ENCODE peak calls at places on chromosomes 5 and 9, in seven cellular contexts. One of them, this sample, is unnamed.

GRCh38 chr5:107118184-107118902 is 552.4 kb downstream of the EFNA5 start:
- DNase-seq in A549: no peak
- DNase-seq in ovary: no peak
- DNase-seq in transverse colon: no peak
- DNase-seq in sigmoid colon: no peak
- DNase-seq in stomach: no peak
- DNase-seq in tibial nerve: no peak
- DNase-seq in this sample: no peak

GRCh38 chr9:114450833-114451706 is 54.2 kb downstream of the WHRN start:
- DNase-seq in sigmoid colon: no peak
- DNase-seq in stomach: no peak
- DNase-seq in ovary: no peak
- DNase-seq in A549: no peak
- DNase-seq in tibial nerve: no peak
- DNase-seq in transverse colon: no peak
- DNase-seq in this sample: no peak

GRCh38 chr5:39892708-39893107 is 467.9 kb upstream of the DAB2 start:
- DNase-seq in A549: no peak
- DNase-seq in stomach: no peak
- DNase-seq in transverse colon: no peak
- DNase-seq in sigmoid colon: no peak
- DNase-seq in ovary: no peak
- DNase-seq in tibial nerve: no peak
- DNase-seq in this sample: no peak

GRCh38 chr5:68745459-68745858 is 348.4 kb upstream of the SLC30A5 start:
- DNase-seq in stomach: no peak
- DNase-seq in ovary: no peak
- DNase-seq in tibial nerve: no peak
- DNase-seq in A549: peak; percentile 17
- DNase-seq in transverse colon: no peak
- DNase-seq in sigmoid colon: no peak
- DNase-seq in this sample: no peak

GRCh38 chr5:122137702-122138101 is 8.4 kb downstream of the ZNF474 start:
- DNase-seq in tibial nerve: no peak
- DNase-seq in transverse colon: no peak
- DNase-seq in stomach: no peak
- DNase-seq in A549: no peak
- DNase-seq in ovary: no peak
- DNase-seq in sigmoid colon: no peak
- DNase-seq in this sample: no peak

GRCh38 chr9:28758971-28759370 is 1185.7 kb upstream of the C9orf72 start:
- DNase-seq in sigmoid colon: no peak
- DNase-seq in stomach: no peak
- DNase-seq in ovary: no peak
- DNase-seq in tibial nerve: no peak
- DNase-seq in transverse colon: no peak
- DNase-seq in A549: no peak
- DNase-seq in this sample: no peak

GRCh38 chr9:116998305-116998704 is 311.2 kb downstream of the TRIM32 start:
- DNase-seq in stomach: no peak
- DNase-seq in transverse colon: no peak
- DNase-seq in sigmoid colon: no peak
- DNase-seq in A549: no peak
- DNase-seq in ovary: no peak
- DNase-seq in tibial nerve: no peak
- DNase-seq in this sample: no peak

GRCh38 chr5:10400834-10401233 is 40.8 kb upstream of the ROPN1L start:
- DNase-seq in stomach: no peak
- DNase-seq in transverse colon: no peak
- DNase-seq in ovary: no peak
- DNase-seq in tibial nerve: no peak
- DNase-seq in A549: no peak
- DNase-seq in sigmoid colon: no peak
- DNase-seq in this sample: no peak

GRCh38 chr5:76585783-76586217 is 37.4 kb downstream of the F2RL2 start:
- DNase-seq in sigmoid colon: no peak
- DNase-seq in transverse colon: no peak
- DNase-seq in stomach: no peak
- DNase-seq in ovary: no peak
- DNase-seq in A549: no peak
- DNase-seq in tibial nerve: no peak
- DNase-seq in this sample: no peak

GRCh38 chr5:115387816-115388215 is 91.4 kb upstream of the CCDC112 start:
- DNase-seq in transverse colon: no peak
- DNase-seq in stomach: no peak
- DNase-seq in ovary: no peak
- DNase-seq in A549: no peak
- DNase-seq in tibial nerve: no peak
- DNase-seq in sigmoid colon: no peak
- DNase-seq in this sample: no peak

GRCh38 chr5:129361441-129362025 is 98.6 kb upstream of the ADAMTS19 start:
- DNase-seq in A549: peak; percentile 10
- DNase-seq in sigmoid colon: no peak
- DNase-seq in ovary: no peak
- DNase-seq in tibial nerve: no peak
- DNase-seq in transverse colon: no peak
- DNase-seq in stomach: no peak
- DNase-seq in this sample: no peak

GRCh38 chr5:1704676-1705075 is 95.0 kb downstream of the MRPL36 start:
- DNase-seq in sigmoid colon: no peak
- DNase-seq in ovary: no peak
- DNase-seq in A549: no peak
- DNase-seq in tibial nerve: no peak
- DNase-seq in transverse colon: no peak
- DNase-seq in stomach: no peak
- DNase-seq in this sample: no peak

GRCh38 chr5:35050541-35051126 is 2.9 kb upstream of the AGXT2 start:
- DNase-seq in sigmoid colon: no peak
- DNase-seq in transverse colon: no peak
- DNase-seq in ovary: no peak
- DNase-seq in stomach: no peak
- DNase-seq in A549: no peak
- DNase-seq in tibial nerve: no peak
- DNase-seq in this sample: no peak

GRCh38 chr5:150729859-150730258 is 29.0 kb downstream of the DCTN4 start:
- DNase-seq in A549: no peak
- DNase-seq in stomach: no peak
- DNase-seq in ovary: no peak
- DNase-seq in sigmoid colon: no peak
- DNase-seq in tibial nerve: no peak
- DNase-seq in transverse colon: no peak
- DNase-seq in this sample: no peak

GRCh38 chr5:65883461-65883860 is 42.9 kb upstream of the ERBIN start:
- DNase-seq in sigmoid colon: no peak
- DNase-seq in A549: no peak
- DNase-seq in stomach: no peak
- DNase-seq in tibial nerve: no peak
- DNase-seq in ovary: no peak
- DNase-seq in transverse colon: no peak
- DNase-seq in this sample: no peak

GRCh38 chr9:126806336-126806735 is 1.5 kb downstream of the ZBTB43 start:
- DNase-seq in transverse colon: no peak
- DNase-seq in stomach: no peak
- DNase-seq in ovary: no peak
- DNase-seq in A549: no peak
- DNase-seq in sigmoid colon: no peak
- DNase-seq in tibial nerve: no peak
- DNase-seq in this sample: no peak

GRCh38 chr9:89558948-89559347 is 45.9 kb upstream of the GADD45G start:
- DNase-seq in ovary: no peak
- DNase-seq in stomach: no peak
- DNase-seq in sigmoid colon: no peak
- DNase-seq in A549: no peak
- DNase-seq in transverse colon: no peak
- DNase-seq in tibial nerve: no peak
- DNase-seq in this sample: no peak

GRCh38 chr9:72557549-72557948 is 36.1 kb downstream of the TMC1 start:
- DNase-seq in A549: peak; percentile 98
- DNase-seq in stomach: no peak
- DNase-seq in transverse colon: peak; percentile 23
- DNase-seq in tibial nerve: no peak
- DNase-seq in ovary: no peak
- DNase-seq in sigmoid colon: peak; percentile 78
- DNase-seq in this sample: peak; percentile 52

GRCh38 chr5:127567026-127567768 is 49.8 kb downstream of the PRRC1 start:
- DNase-seq in stomach: no peak
- DNase-seq in sigmoid colon: no peak
- DNase-seq in A549: no peak
- DNase-seq in transverse colon: no peak
- DNase-seq in ovary: no peak
- DNase-seq in tibial nerve: no peak
- DNase-seq in this sample: no peak

GRCh38 chr5:124954784-124955183 is 208.3 kb upstream of the ZNF608 start:
- DNase-seq in A549: no peak
- DNase-seq in sigmoid colon: no peak
- DNase-seq in ovary: no peak
- DNase-seq in transverse colon: no peak
- DNase-seq in tibial nerve: no peak
- DNase-seq in stomach: no peak
- DNase-seq in this sample: no peak

GRCh38 chr5:58133631-58134296 is 326.1 kb downstream of the PLK2 start:
- DNase-seq in sigmoid colon: no peak
- DNase-seq in transverse colon: no peak
- DNase-seq in A549: peak; percentile 62
- DNase-seq in ovary: no peak
- DNase-seq in stomach: no peak
- DNase-seq in tibial nerve: no peak
- DNase-seq in this sample: no peak

GRCh38 chr9:89994988-89995613 is 390.3 kb downstream of the GADD45G start:
- DNase-seq in tibial nerve: no peak
- DNase-seq in transverse colon: no peak
- DNase-seq in ovary: peak; percentile 59
- DNase-seq in stomach: no peak
- DNase-seq in A549: no peak
- DNase-seq in sigmoid colon: no peak
- DNase-seq in this sample: no peak

GRCh38 chr5:149951138-149951749 is 6.7 kb upstream of the PDE6A start:
- DNase-seq in sigmoid colon: no peak
- DNase-seq in stomach: no peak
- DNase-seq in tibial nerve: no peak
- DNase-seq in A549: peak; percentile 22
- DNase-seq in ovary: no peak
- DNase-seq in transverse colon: no peak
- DNase-seq in this sample: no peak

GRCh38 chr9:134662143-134662876 is 20.7 kb downstream of the COL5A1 start:
- DNase-seq in stomach: no peak
- DNase-seq in sigmoid colon: peak; percentile 95
- DNase-seq in A549: no peak
- DNase-seq in tibial nerve: no peak
- DNase-seq in transverse colon: peak; percentile 51
- DNase-seq in ovary: peak; percentile 65
- DNase-seq in this sample: no peak

GRCh38 chr9:134661791-134662142 is 20.2 kb downstream of the COL5A1 start:
- DNase-seq in transverse colon: peak; percentile 23
- DNase-seq in stomach: no peak
- DNase-seq in A549: no peak
- DNase-seq in sigmoid colon: peak; percentile 93
- DNase-seq in tibial nerve: no peak
- DNase-seq in ovary: peak; percentile 50
- DNase-seq in this sample: no peak

GRCh38 chr9:134660407-134660806 is 18.8 kb downstream of the COL5A1 start:
- DNase-seq in sigmoid colon: peak; percentile 53
- DNase-seq in stomach: no peak
- DNase-seq in ovary: peak; percentile 28
- DNase-seq in A549: peak; percentile 67
- DNase-seq in tibial nerve: no peak
- DNase-seq in transverse colon: no peak
- DNase-seq in this sample: no peak

GRCh38 chr9:134659688-134660131 is 18.1 kb downstream of the COL5A1 start:
- DNase-seq in stomach: no peak
- DNase-seq in A549: no peak
- DNase-seq in ovary: peak; percentile 34
- DNase-seq in tibial nerve: no peak
- DNase-seq in transverse colon: no peak
- DNase-seq in sigmoid colon: peak; percentile 74
- DNase-seq in this sample: no peak

GRCh38 chr9:134661299-134661698 is 19.7 kb downstream of the COL5A1 start:
- DNase-seq in stomach: no peak
- DNase-seq in A549: no peak
- DNase-seq in transverse colon: no peak
- DNase-seq in tibial nerve: no peak
- DNase-seq in ovary: peak; percentile 25
- DNase-seq in sigmoid colon: peak; percentile 70
- DNase-seq in this sample: no peak
- H3K4me1 ChIP-seq in stomach: peaks cover 7% of the 10 kb centered on the region
- H3K4me1 ChIP-seq in A549: peaks cover 15% of the 10 kb centered on the region
- H3K4me1 ChIP-seq in transverse colon: peaks cover 43% of the 10 kb centered on the region
- H3K4me1 ChIP-seq in tibial nerve: peaks cover 16% of the 10 kb centered on the region
- H3K4me1 ChIP-seq in ovary: peaks cover 26% of the 10 kb centered on the region
- H3K4me1 ChIP-seq in sigmoid colon: peaks cover 75% of the 10 kb centered on the region
- H3K4me1 ChIP-seq in this sample: no peaks in the 10 kb centered on the region

DNA sequence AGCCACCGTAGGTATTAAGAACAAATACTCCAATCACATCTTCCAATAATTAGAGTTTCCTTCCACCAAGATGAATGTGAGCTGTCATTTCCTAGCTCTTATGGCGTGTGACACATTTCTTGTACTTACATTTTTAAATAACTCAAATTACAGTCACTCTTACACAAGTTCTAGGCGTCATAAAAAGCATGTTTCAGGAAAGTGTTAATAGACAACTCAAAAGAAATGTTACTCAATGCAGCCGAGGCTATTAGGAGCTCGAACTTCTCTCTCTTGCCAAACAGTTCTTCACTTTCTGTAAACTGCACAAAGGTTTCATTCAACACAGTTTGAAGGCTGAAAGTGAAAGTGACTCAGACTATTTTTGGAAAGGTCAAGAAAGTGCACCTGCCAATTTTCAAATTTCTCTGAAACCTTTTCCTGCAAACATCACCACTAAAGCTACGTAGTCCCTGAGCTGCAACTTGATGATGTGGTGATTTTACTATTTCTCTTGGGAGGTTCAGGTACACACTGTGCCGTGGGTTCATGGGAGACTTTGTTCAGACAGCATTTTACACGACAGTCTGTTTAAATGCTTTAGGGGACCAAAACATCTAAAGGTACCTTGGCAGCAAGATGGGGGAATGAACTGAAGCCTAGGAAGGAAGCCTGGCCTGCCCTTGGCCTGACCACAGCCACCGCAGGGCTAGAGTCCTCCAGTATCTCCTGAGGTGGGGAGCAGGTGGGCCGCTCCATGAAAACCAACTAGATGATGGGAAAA is 153.6 kb downstream of the AUH start:
- DNase-seq in sigmoid colon: no peak
- DNase-seq in tibial nerve: no peak
- DNase-seq in ovary: no peak
- DNase-seq in A549: no peak
- DNase-seq in transverse colon: no peak
- DNase-seq in stomach: no peak
- DNase-seq in this sample: no peak
- TF ChIP-seq EP300 in sigmoid colon: peak; percentile 64
- TF ChIP-seq EP300 in tibial nerve: peak; percentile 91
- TF ChIP-seq EP300 in ovary: peak; percentile 68
- TF ChIP-seq EP300 in A549: no peak
- TF ChIP-seq EP300 in transverse colon: peak; percentile 11
- TF ChIP-seq EP300 in stomach: peak; percentile 23
- TF ChIP-seq EP300 in this sample: peak; percentile 84

GRCh38 chr5:176692835-176693476 is 45.7 kb downstream of the TSPAN17 start:
- DNase-seq in ovary: no peak
- DNase-seq in sigmoid colon: no peak
- DNase-seq in transverse colon: peak; percentile 73
- DNase-seq in tibial nerve: no peak
- DNase-seq in stomach: no peak
- DNase-seq in A549: no peak
- DNase-seq in this sample: no peak
- H3K27ac ChIP-seq in ovary: no peak overlapping the region
- H3K27ac ChIP-seq in sigmoid colon: no peak overlapping the region
- H3K27ac ChIP-seq in transverse colon: peak overlapping the region; percentile 43
- H3K27ac ChIP-seq in tibial nerve: no peak overlapping the region
- H3K27ac ChIP-seq in stomach: no peak overlapping the region
- H3K27ac ChIP-seq in A549: no peak overlapping the region
- H3K27ac ChIP-seq in this sample: no peak overlapping the region

GRCh38 chr9:124260769-124261603 is 3.2 kb downstream of the NEK6 start:
- DNase-seq in stomach: peak; percentile 40
- DNase-seq in A549: peak; percentile 73
- DNase-seq in tibial nerve: no peak
- DNase-seq in sigmoid colon: no peak
- DNase-seq in ovary: no peak
- DNase-seq in transverse colon: peak; percentile 57
- DNase-seq in this sample: peak; percentile 75
- H3K4me1 ChIP-seq in stomach: peaks cover 64% of the 10 kb centered on the region
- H3K4me1 ChIP-seq in A549: peaks cover 65% of the 10 kb centered on the region
- H3K4me1 ChIP-seq in tibial nerve: peaks cover 58% of the 10 kb centered on the region
- H3K4me1 ChIP-seq in sigmoid colon: peaks cover 40% of the 10 kb centered on the region
- H3K4me1 ChIP-seq in ovary: peaks cover 21% of the 10 kb centered on the region
- H3K4me1 ChIP-seq in transverse colon: peaks cover 76% of the 10 kb centered on the region
- H3K4me1 ChIP-seq in this sample: peaks cover 60% of the 10 kb centered on the region

This sample was measured in upper lobe of left lung.